ENCODE peak calls at places on chromosome 19, in six cellular contexts. N is pancreas, U is fibroblast of pulmonary artery, E is cardiac fibroblast, O is omental fat pad, C is AG10803. S is an unnamed sample.
A peak's percentile ranks its signal among the peaks of the same experiment; 100 is the strongest.

GRCh38 chr19:46813570-46814358 is 25.4 kb upstream of the SLC1A5 start:
- DNase-seq in N (no peak), U (peak; percentile 92), E (peak; percentile 94), O (no peak), C (peak; percentile 46), S (no peak)

GRCh38 chr19:19997656-19998268 is 41.5 kb downstream of the ZNF682 start:
- DNase-seq in N (peak; percentile 29), U (no peak), E (no peak), O (peak; percentile 27), C (no peak), S (no peak)

GRCh38 chr19:43765109-43765876 is 10.5 kb upstream of the SMG9 start:
- DNase-seq in N (no peak), U (peak; percentile 89), E (peak; percentile 87), O (peak; percentile 57), C (peak; percentile 96), S (no peak)

GRCh38 chr19:34808566-34808965 is 35.6 kb upstream of the ZNF599 start:
- DNase-seq in N (no peak), U (peak; percentile 72), E (peak; percentile 40), O (no peak), C (peak; percentile 68), S (no peak)

GRCh38 chr19:2233601-2234280 is 2.4 kb downstream of the PLEKHJ1 start:
- DNase-seq in N (no peak), U (no peak), E (no peak), O (no peak), C (no peak), S (no peak)

GRCh38 chr19:29305268-29305667 is 92.3 kb upstream of the UQCRFS1 start:
- DNase-seq in N (no peak), U (no peak), E (no peak), O (no peak), C (no peak), S (no peak)

GRCh38 chr19:33366917-33367316 is 6.6 kb upstream of the CEBPG start:
- DNase-seq in N (no peak), U (no peak), E (no peak), O (no peak), C (no peak), S (no peak)

GRCh38 chr19:40603071-40603718 is 2.0 kb downstream of the LTBP4 start:
- DNase-seq in N (no peak), U (peak; percentile 70), E (peak; percentile 82), O (no peak), C (peak; percentile 36), S (no peak)

GRCh38 chr19:30341646-30342201 is 30.5 kb upstream of the ZNF536 start:
- DNase-seq in N (no peak), U (no peak), E (no peak), O (no peak), C (peak; percentile 71), S (no peak)

DNA sequence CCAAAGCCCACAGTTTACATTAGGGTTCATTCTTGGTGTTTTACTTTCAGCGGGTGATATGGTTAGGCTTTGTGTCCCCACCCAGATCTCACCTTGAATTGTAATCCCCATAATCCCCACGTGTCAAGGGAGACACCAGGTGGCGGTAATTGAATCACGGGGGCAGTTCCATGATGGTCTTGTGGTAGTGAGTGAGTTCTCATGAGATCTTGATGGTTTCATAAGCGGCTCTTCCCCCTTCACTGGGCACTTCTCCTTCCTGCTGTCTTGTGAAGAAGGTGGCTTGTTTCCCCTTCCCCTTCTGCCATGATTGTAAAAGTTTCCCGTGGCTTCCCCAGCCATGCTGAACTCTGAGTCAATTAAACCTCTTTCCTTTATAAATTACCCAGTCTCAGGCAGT is 12.0 kb downstream of the FPR2 start:
- DNase-seq in N (no peak), U (no peak), E (no peak), O (no peak), C (no peak), S (no peak)
- TF ChIP-seq CTCF in N (no peak), U (no peak), E (no peak), O (no peak), C (no peak), S (no peak)

DNA sequence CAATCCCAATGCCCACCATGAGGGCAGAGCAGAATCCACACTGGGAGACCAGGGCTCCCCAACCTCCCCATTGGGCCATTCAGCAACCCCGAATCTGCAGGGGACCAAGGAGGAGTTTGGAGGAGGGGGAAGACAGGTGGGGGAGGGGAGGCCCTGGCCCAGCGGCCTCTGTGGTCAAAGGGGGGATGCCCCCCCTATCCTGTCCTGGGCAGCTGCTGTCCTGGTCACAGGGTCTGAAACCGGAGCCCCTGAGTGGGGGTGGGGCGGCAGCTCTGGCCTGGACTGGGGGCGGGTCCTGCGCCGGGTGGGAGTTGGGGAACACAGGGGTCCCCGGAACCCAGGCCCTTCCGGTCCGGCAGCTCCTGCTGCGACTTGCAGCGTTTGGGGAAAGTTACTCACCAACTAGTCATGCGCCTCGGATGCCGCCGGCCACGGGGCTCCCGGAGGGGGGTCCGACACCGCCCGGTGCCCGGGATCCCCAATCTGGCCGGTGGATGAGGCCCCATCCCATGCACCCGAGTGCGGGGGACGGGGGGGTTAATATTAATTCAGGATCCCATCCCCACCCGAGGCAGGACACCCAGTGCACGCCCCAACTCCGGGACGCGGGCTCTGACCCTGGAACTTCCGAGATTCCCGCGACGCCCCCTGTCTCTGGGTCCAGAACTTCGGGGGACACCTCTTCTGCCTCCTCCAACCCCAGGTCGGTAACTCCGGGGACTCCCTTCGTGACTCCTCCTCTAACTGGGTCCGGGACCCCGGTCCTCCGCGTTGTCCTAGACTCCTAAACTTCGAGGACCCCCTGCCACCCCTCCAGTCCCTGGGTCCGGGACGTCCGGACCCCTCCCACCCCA is 868 bp downstream of the HOMER3 start:
- DNase-seq in N (peak; percentile 45), U (peak; percentile 33), E (peak; percentile 46), O (no peak), C (peak; percentile 44), S (no peak)
- TF ChIP-seq CTCF in N (no peak), U (no peak), E (no peak), O (no peak), C (no peak), S (no peak)

DNA sequence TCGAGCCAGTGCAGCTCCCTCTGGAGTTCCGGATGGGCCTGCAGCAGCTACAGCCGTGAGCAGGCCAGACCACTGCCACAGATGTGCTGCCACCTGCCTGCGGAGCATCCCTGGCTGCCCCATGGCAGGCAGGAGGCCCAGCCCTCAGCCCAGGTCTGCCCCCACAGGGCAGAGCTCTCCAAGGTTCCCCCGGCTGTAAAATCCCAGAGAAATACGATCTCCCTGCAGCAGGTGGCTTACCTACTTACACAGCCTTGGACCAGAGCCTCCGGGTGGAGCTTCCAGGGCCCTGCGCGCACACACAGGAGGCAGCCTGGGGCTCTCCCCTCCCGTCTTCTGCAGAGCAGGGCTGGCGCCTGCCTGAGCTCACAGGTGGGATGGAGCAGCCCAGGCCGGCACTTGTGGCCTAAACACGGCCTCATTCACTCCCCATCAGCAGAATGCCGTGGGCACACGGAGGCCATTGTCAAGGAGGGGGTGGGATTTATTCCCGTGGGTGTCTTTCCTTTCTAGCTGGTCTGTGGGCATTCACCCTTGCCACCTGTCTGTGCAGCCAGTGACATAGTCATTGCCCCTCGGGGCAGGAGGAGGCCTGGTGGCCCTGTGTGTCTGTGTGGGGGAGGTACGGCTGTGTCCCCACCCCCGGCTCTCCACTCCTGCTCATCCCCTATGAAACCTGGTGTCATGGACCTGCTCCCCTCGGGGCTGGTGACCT is 118.0 kb downstream of the KDM4B start:
- DNase-seq in N (no peak), U (no peak), E (no peak), O (no peak), C (no peak), S (no peak)
- TF ChIP-seq CTCF in N (no peak), U (no peak), E (no peak), O (no peak), C (no peak), S (no peak)

DNA sequence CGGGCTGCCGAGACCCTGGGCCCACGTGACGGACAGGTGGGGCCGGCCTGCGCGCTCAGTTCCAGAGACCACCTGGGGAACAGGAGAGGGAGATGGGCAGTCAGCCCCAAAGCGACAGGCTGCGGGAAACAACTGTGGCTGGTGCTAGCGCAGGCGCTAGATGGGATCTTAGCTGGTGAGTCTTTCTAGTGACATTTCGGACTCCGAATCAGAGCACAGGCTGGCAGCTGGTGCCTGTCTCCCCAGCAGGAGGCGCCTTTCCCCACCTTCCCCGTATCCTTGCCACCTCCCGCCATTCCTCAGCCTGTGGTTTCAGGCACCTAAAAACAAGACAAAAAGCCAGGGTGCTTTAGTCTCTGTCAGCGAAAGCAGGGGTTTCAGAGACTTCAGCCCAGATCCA is 19.4 kb upstream of the RANBP3 start:
- DNase-seq in N (no peak), U (no peak), E (no peak), O (no peak), C (no peak), S (no peak)
- TF ChIP-seq CTCF in N (no peak), U (peak; percentile 1), E (peak; percentile 16), O (no peak), C (no peak), S (peak; percentile 39)